ENCODE peak calls at places on chromosomes 11 and 22, in six cellular contexts. One of them, this sample, is unnamed.

GRCh38 chr11:35326266-35326879 is 93.0 kb downstream of the SLC1A2 start:
- DNase-seq in DMS53: no peak
- DNase-seq in anterior cingulate cortex: no peak
- DNase-seq in CD4-positive, alpha-beta T cell: no peak
- DNase-seq in NCI-H460: no peak
- DNase-seq in CD8-positive, alpha-beta memory T cell: no peak
- DNase-seq in this sample: peak; percentile 75

GRCh38 chr11:101126551-101127347 is 2.9 kb downstream of the PGR start:
- DNase-seq in DMS53: peak; percentile 15
- DNase-seq in anterior cingulate cortex: no peak
- DNase-seq in CD4-positive, alpha-beta T cell: no peak
- DNase-seq in NCI-H460: no peak
- DNase-seq in CD8-positive, alpha-beta memory T cell: no peak
- DNase-seq in this sample: no peak

GRCh38 chr11:118437046-118437735 is 899 bp downstream of the KMT2A start:
- DNase-seq in DMS53: peak; percentile 79
- DNase-seq in anterior cingulate cortex: no peak
- DNase-seq in CD4-positive, alpha-beta T cell: peak; percentile 51
- DNase-seq in NCI-H460: no peak
- DNase-seq in CD8-positive, alpha-beta memory T cell: peak; percentile 39
- DNase-seq in this sample: peak; percentile 59

GRCh38 chr11:125300791-125301218 is 136.3 kb downstream of the PKNOX2 start:
- DNase-seq in DMS53: no peak
- DNase-seq in anterior cingulate cortex: no peak
- DNase-seq in CD4-positive, alpha-beta T cell: no peak
- DNase-seq in NCI-H460: peak; percentile 36
- DNase-seq in CD8-positive, alpha-beta memory T cell: no peak
- DNase-seq in this sample: peak; percentile 82

GRCh38 chr11:125924384-125925007 is 20.2 kb downstream of the DDX25 start:
- DNase-seq in DMS53: no peak
- DNase-seq in anterior cingulate cortex: no peak
- DNase-seq in CD4-positive, alpha-beta T cell: no peak
- DNase-seq in NCI-H460: no peak
- DNase-seq in CD8-positive, alpha-beta memory T cell: no peak
- DNase-seq in this sample: no peak

GRCh38 chr11:79062814-79063762 is 377.7 kb downstream of the TENM4 start:
- DNase-seq in DMS53: peak; percentile 76
- DNase-seq in anterior cingulate cortex: no peak
- DNase-seq in CD4-positive, alpha-beta T cell: no peak
- DNase-seq in NCI-H460: no peak
- DNase-seq in CD8-positive, alpha-beta memory T cell: no peak
- DNase-seq in this sample: peak; percentile 27

GRCh38 chr11:68213555-68214172 is 568 bp upstream of the KMT5B start:
- DNase-seq in DMS53: peak; percentile 100
- DNase-seq in anterior cingulate cortex: peak; percentile 60
- DNase-seq in CD4-positive, alpha-beta T cell: peak; percentile 73
- DNase-seq in NCI-H460: peak; percentile 67
- DNase-seq in CD8-positive, alpha-beta memory T cell: peak; percentile 86
- DNase-seq in this sample: peak; percentile 91

GRCh38 chr22:47055461-47055860 is 293.0 kb downstream of the TBC1D22A start:
- DNase-seq in DMS53: no peak
- DNase-seq in anterior cingulate cortex: no peak
- DNase-seq in CD4-positive, alpha-beta T cell: no peak
- DNase-seq in NCI-H460: no peak
- DNase-seq in CD8-positive, alpha-beta memory T cell: no peak
- DNase-seq in this sample: no peak

GRCh38 chr11:1263036-1263435 is 40.2 kb downstream of the MUC5B start:
- DNase-seq in DMS53: no peak
- DNase-seq in anterior cingulate cortex: no peak
- DNase-seq in CD4-positive, alpha-beta T cell: no peak
- DNase-seq in NCI-H460: no peak
- DNase-seq in CD8-positive, alpha-beta memory T cell: no peak
- DNase-seq in this sample: no peak

GRCh38 chr11:125055107-125055715 is 7.9 kb upstream of the SLC37A2 start:
- DNase-seq in DMS53: no peak
- DNase-seq in anterior cingulate cortex: no peak
- DNase-seq in CD4-positive, alpha-beta T cell: no peak
- DNase-seq in NCI-H460: no peak
- DNase-seq in CD8-positive, alpha-beta memory T cell: no peak
- DNase-seq in this sample: peak; percentile 44

GRCh38 chr11:71908218-71908617 is 20.2 kb downstream of the XNDC1N start:
- DNase-seq in DMS53: no peak
- DNase-seq in anterior cingulate cortex: no peak
- DNase-seq in CD4-positive, alpha-beta T cell: no peak
- DNase-seq in NCI-H460: no peak
- DNase-seq in CD8-positive, alpha-beta memory T cell: no peak
- DNase-seq in this sample: no peak

GRCh38 chr11:12174145-12175143 is 64.1 kb downstream of the MICAL2 start:
- DNase-seq in DMS53: no peak
- DNase-seq in anterior cingulate cortex: no peak
- DNase-seq in CD4-positive, alpha-beta T cell: no peak
- DNase-seq in NCI-H460: no peak
- DNase-seq in CD8-positive, alpha-beta memory T cell: no peak
- DNase-seq in this sample: peak; percentile 86

GRCh38 chr11:6603287-6604080 is at the start of the genes ILK and RRP8:
- DNase-seq in DMS53: peak; percentile 96
- DNase-seq in anterior cingulate cortex: peak; percentile 39
- DNase-seq in CD4-positive, alpha-beta T cell: peak; percentile 76
- DNase-seq in NCI-H460: peak; percentile 76
- DNase-seq in CD8-positive, alpha-beta memory T cell: peak; percentile 81
- DNase-seq in this sample: peak; percentile 90

This sample was measured in mammary epithelial cell.